ENCODE peak calls at places on chromosomes 11 and 22, in four cellular contexts. One of them, this sample, is unnamed.

GRCh38 chr11:112806876-112807275 is 154.3 kb upstream of the NCAM1 start:
- DNase-seq in AG09309: no peak
- DNase-seq in cardiac fibroblast: no peak
- DNase-seq in lower leg skin: no peak
- DNase-seq in this sample: no peak

GRCh38 chr11:92735039-92735438 is 234.4 kb upstream of the MTNR1B start:
- DNase-seq in cardiac fibroblast: no peak
- DNase-seq in lower leg skin: no peak
- DNase-seq in AG09309: no peak
- DNase-seq in this sample: no peak

GRCh38 chr11:114319716-114320328 is 23.6 kb downstream of the NNMT start:
- DNase-seq in AG09309: no peak
- DNase-seq in lower leg skin: no peak
- DNase-seq in cardiac fibroblast: peak; percentile 24
- DNase-seq in this sample: no peak

GRCh38 chr11:76510060-76511047 is 65.5 kb downstream of the EMSY start:
- DNase-seq in cardiac fibroblast: peak; percentile 59
- DNase-seq in lower leg skin: no peak
- DNase-seq in AG09309: peak; percentile 16
- DNase-seq in this sample: no peak

GRCh38 chr11:128394436-128395089 is 192.8 kb downstream of the ETS1 start:
- DNase-seq in lower leg skin: no peak
- DNase-seq in cardiac fibroblast: peak; percentile 74
- DNase-seq in AG09309: no peak
- DNase-seq in this sample: no peak

GRCh38 chr11:122144752-122145151 is 28.7 kb upstream of the BLID start:
- DNase-seq in AG09309: no peak
- DNase-seq in cardiac fibroblast: no peak
- DNase-seq in lower leg skin: no peak
- DNase-seq in this sample: no peak

GRCh38 chr22:29907753-29908515 is 25.0 kb downstream of the MTMR3 start:
- DNase-seq in cardiac fibroblast: peak; percentile 90
- DNase-seq in AG09309: peak; percentile 66
- DNase-seq in lower leg skin: peak; percentile 68
- DNase-seq in this sample: no peak

GRCh38 chr11:106161775-106162174 is 84.3 kb downstream of the AASDHPPT start:
- DNase-seq in cardiac fibroblast: no peak
- DNase-seq in lower leg skin: no peak
- DNase-seq in AG09309: no peak
- DNase-seq in this sample: no peak

GRCh38 chr11:76975513-76975912 is 58.7 kb upstream of the B3GNT6 start:
- DNase-seq in cardiac fibroblast: no peak
- DNase-seq in AG09309: no peak
- DNase-seq in lower leg skin: no peak
- DNase-seq in this sample: no peak

GRCh38 chr11:13143486-13144297 is 133.9 kb upstream of the BMAL1 start:
- DNase-seq in AG09309: no peak
- DNase-seq in lower leg skin: no peak
- DNase-seq in cardiac fibroblast: no peak
- DNase-seq in this sample: no peak

GRCh38 chr11:69852051-69852450 is 32.8 kb upstream of the FGF3 start:
- DNase-seq in cardiac fibroblast: no peak
- DNase-seq in AG09309: no peak
- DNase-seq in lower leg skin: no peak
- DNase-seq in this sample: no peak

GRCh38 chr22:24431309-24432034 is 4.1 kb downstream of the ADORA2A start:
- DNase-seq in AG09309: no peak
- DNase-seq in cardiac fibroblast: no peak
- DNase-seq in lower leg skin: no peak
- DNase-seq in this sample: no peak

GRCh38 chr11:68037481-68038225 is 1.2 kb upstream of the TCIRG1 start:
- DNase-seq in cardiac fibroblast: no peak
- DNase-seq in AG09309: no peak
- DNase-seq in lower leg skin: no peak
- DNase-seq in this sample: no peak

GRCh38 chr11:68146010-68146540 is 24.9 kb upstream of the CHKA start:
- DNase-seq in lower leg skin: peak; percentile 88
- DNase-seq in AG09309: no peak
- DNase-seq in cardiac fibroblast: peak; percentile 38
- DNase-seq in this sample: no peak

GRCh38 chr11:46889689-46890475 is 28.5 kb downstream of the LRP4 start:
- DNase-seq in cardiac fibroblast: peak; percentile 83
- DNase-seq in AG09309: no peak
- DNase-seq in lower leg skin: peak; percentile 84
- DNase-seq in this sample: no peak

GRCh38 chr11:130436171-130436570 is 7.8 kb upstream of the ADAMTS8 start:
- DNase-seq in cardiac fibroblast: no peak
- DNase-seq in lower leg skin: no peak
- DNase-seq in AG09309: no peak
- DNase-seq in this sample: no peak

GRCh38 chr11:42066113-42066512 is 606.7 kb upstream of the LRRC4C start:
- DNase-seq in AG09309: no peak
- DNase-seq in cardiac fibroblast: peak; percentile 26
- DNase-seq in lower leg skin: no peak
- DNase-seq in this sample: no peak

GRCh38 chr11:19232910-19233503 is 7.7 kb downstream of the E2F8 start:
- DNase-seq in cardiac fibroblast: peak; percentile 80
- DNase-seq in lower leg skin: no peak
- DNase-seq in AG09309: peak; percentile 55
- DNase-seq in this sample: no peak

GRCh38 chr22:49676230-49676629 is 151.4 kb downstream of the BRD1 start:
- DNase-seq in AG09309: no peak
- DNase-seq in cardiac fibroblast: no peak
- DNase-seq in lower leg skin: no peak
- DNase-seq in this sample: no peak

GRCh38 chr11:20164152-20164551 is 3.9 kb upstream of the DBX1 start:
- DNase-seq in lower leg skin: no peak
- DNase-seq in AG09309: no peak
- DNase-seq in cardiac fibroblast: no peak
- DNase-seq in this sample: no peak

GRCh38 chr22:45238431-45239377 is 2.0 kb downstream of the KIAA0930 start:
- DNase-seq in lower leg skin: no peak
- DNase-seq in cardiac fibroblast: no peak
- DNase-seq in AG09309: no peak
- DNase-seq in this sample: no peak

GRCh38 chr11:12085371-12086251 is 24.8 kb upstream of the MICAL2 start:
- DNase-seq in lower leg skin: no peak
- DNase-seq in cardiac fibroblast: peak; percentile 27
- DNase-seq in AG09309: no peak
- DNase-seq in this sample: no peak
- H3K4me3 ChIP-seq in lower leg skin: no peak overlapping the region
- H3K4me3 ChIP-seq in cardiac fibroblast: no peak overlapping the region
- H3K4me3 ChIP-seq in AG09309: no peak overlapping the region
- H3K4me3 ChIP-seq in this sample: no peak overlapping the region

GRCh38 chr11:90323289-90323688 is 100.4 kb upstream of the CHORDC1 start:
- DNase-seq in cardiac fibroblast: no peak
- DNase-seq in lower leg skin: no peak
- DNase-seq in AG09309: no peak
- DNase-seq in this sample: no peak
- TF ChIP-seq CTCF in cardiac fibroblast: no peak
- TF ChIP-seq CTCF in lower leg skin: no peak
- TF ChIP-seq CTCF in AG09309: no peak
- TF ChIP-seq CTCF in this sample: no peak

DNA sequence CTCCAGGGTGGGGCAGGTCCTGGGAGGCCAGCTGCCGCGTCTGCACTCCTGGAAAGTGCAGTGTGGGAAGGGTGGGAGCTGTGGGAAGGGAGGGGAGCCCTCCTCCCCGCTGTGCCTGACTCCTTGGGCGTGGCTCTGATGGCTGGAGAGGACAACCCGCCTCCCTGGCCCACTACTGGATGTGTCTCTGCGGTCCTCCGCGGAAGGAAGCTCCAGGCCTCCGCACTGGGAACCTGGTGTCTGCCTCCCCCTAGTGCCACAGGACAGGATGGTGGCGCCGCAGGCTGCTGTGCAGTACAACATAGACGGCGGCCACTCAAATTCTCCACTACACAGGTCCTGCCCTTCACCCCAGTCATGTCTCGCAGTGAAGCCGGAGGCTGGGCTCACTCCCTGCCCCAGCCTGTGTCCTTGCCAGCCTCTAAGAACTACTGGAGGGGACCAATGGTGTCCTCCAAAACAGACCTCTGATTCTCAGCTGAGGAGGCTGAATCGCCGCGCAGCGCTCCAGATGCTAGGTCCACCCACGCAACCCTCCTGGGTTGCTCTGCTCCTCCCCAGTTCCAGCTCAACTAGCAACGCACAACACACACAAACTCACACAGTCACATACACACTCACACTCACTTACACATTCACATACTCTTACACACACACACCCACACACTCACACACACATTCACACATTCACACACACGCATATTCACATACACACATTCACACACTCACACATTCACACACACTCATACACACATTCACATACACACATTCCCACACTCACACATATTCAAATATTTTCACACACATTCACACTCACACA is 12.4 kb upstream of the DSCAML1 start:
- DNase-seq in lower leg skin: peak; percentile 53
- DNase-seq in AG09309: no peak
- DNase-seq in cardiac fibroblast: peak; percentile 46
- DNase-seq in this sample: no peak
- H3K4me3 ChIP-seq in lower leg skin: no peak overlapping the region
- H3K4me3 ChIP-seq in AG09309: no peak overlapping the region
- H3K4me3 ChIP-seq in cardiac fibroblast: no peak overlapping the region
- H3K4me3 ChIP-seq in this sample: no peak overlapping the region

GRCh38 chr11:117925198-117925925 is 3.8 kb downstream of the TMPRSS13 start:
- DNase-seq in lower leg skin: no peak
- DNase-seq in AG09309: no peak
- DNase-seq in cardiac fibroblast: no peak
- DNase-seq in this sample: no peak
- TF ChIP-seq CTCF in lower leg skin: no peak
- TF ChIP-seq CTCF in AG09309: no peak
- TF ChIP-seq CTCF in cardiac fibroblast: no peak
- TF ChIP-seq CTCF in this sample: no peak

DNA sequence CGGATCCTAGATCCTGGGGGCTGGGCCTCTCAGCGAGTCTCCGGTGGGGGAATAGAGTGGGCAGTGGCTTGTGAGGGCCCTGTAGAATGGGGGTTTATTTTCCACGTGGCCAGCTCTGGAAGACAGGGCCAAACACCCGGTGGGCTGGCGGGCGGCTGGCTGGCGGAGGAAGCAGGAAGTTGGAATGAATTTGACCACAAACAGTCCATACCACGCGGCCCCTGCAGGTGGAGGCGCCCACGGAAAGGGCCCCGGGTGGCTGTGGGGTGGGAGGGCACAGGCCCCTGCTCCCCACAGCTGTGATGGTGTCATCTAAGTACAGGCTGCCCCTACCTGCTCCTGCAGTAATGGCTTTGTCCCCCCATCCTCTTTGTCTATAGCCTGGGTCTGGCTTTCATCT is 15.1 kb downstream of the MCAT start:
- DNase-seq in lower leg skin: no peak
- DNase-seq in cardiac fibroblast: no peak
- DNase-seq in AG09309: no peak
- DNase-seq in this sample: no peak
- H3K4me3 ChIP-seq in lower leg skin: no peak overlapping the region
- H3K4me3 ChIP-seq in cardiac fibroblast: no peak overlapping the region
- H3K4me3 ChIP-seq in AG09309: no peak overlapping the region
- H3K4me3 ChIP-seq in this sample: no peak overlapping the region

GRCh38 chr11:37710031-37710430 is 1112.0 kb upstream of the RAG2 start:
- DNase-seq in AG09309: peak; percentile 13
- DNase-seq in cardiac fibroblast: peak; percentile 89
- DNase-seq in lower leg skin: no peak
- DNase-seq in this sample: no peak

GRCh38 chr11:37712246-37712645 is 1114.2 kb upstream of the RAG2 start:
- DNase-seq in lower leg skin: no peak
- DNase-seq in cardiac fibroblast: peak; percentile 31
- DNase-seq in AG09309: no peak
- DNase-seq in this sample: no peak
- TF ChIP-seq CTCF in lower leg skin: no peak
- TF ChIP-seq CTCF in cardiac fibroblast: peak; percentile 33
- TF ChIP-seq CTCF in AG09309: no peak
- TF ChIP-seq CTCF in this sample: no peak

GRCh38 chr11:35559949-35560348 is 34.5 kb upstream of the PAMR1 start:
- DNase-seq in AG09309: no peak
- DNase-seq in cardiac fibroblast: no peak
- DNase-seq in lower leg skin: no peak
- DNase-seq in this sample: no peak
- H3K4me3 ChIP-seq in AG09309: no peak overlapping the region
- H3K4me3 ChIP-seq in cardiac fibroblast: no peak overlapping the region
- H3K4me3 ChIP-seq in lower leg skin: no peak overlapping the region
- H3K4me3 ChIP-seq in this sample: no peak overlapping the region